ENCODE peak calls at places on chromosomes 13 and 19, in six cellular contexts. T, A, K, L, I and H are unnamed samples. For H3K9me3, the result is how much of the 10 kb centered on the place peaks cover.

GRCh38 chr13:100089633-100090032 is 740 bp downstream of the PCCA start:
- DNase-seq in T (peak), A (no peak), K (peak), L (no peak), I (no peak), H (no peak)

GRCh38 chr19:42423462-42424344 is 3.5 kb downstream of the LIPE start:
- DNase-seq in T (peak), A (peak), K (peak), L (peak), I (peak), H (peak)

GRCh38 chr13:79837741-79838450 is 356.9 kb downstream of the NDFIP2 start:
- DNase-seq in T (peak), A (no peak), K (no peak), L (no peak), I (no peak), H (no peak)

GRCh38 chr13:71524245-71525002 is 342.6 kb downstream of the DACH1 start:
- DNase-seq in T (no peak), A (no peak), K (no peak), L (no peak), I (no peak), H (no peak)

GRCh38 chr19:23410155-23410554 is 14.9 kb upstream of the ZNF91 start:
- DNase-seq in T (no peak), A (no peak), K (peak), L (no peak), I (no peak), H (no peak)

GRCh38 chr13:48551329-48551728 is 18.4 kb upstream of the RCBTB2 start:
- DNase-seq in T (no peak), A (no peak), K (no peak), L (no peak), I (no peak), H (no peak)

GRCh38 chr19:3094638-3095374 is 644 bp downstream of the GNA11 start:
- DNase-seq in T (no peak), A (peak), K (no peak), L (peak), I (no peak), H (peak)

GRCh38 chr19:49585023-49585422 is 3.9 kb downstream of the PRRG2 start:
- DNase-seq in T (no peak), A (no peak), K (no peak), L (peak), I (no peak), H (peak)

GRCh38 chr13:95002968-95003813 is 290.8 kb upstream of the SOX21 start:
- DNase-seq in T (no peak), A (no peak), K (no peak), L (peak), I (peak), H (peak)

GRCh38 chr13:114078501-114079451 is 53.6 kb downstream of the RASA3 start:
- DNase-seq in T (peak), A (peak), K (no peak), L (no peak), I (no peak), H (peak)

GRCh38 chr19:1465191-1466016 is 13.6 kb downstream of the C19orf25 start:
- DNase-seq in T (no peak), A (peak), K (peak), L (peak), I (no peak), H (peak)

GRCh38 chr19:55591555-55591954 is 7.8 kb downstream of the FIZ1 start:
- DNase-seq in T (no peak), A (no peak), K (no peak), L (no peak), I (no peak), H (peak)

GRCh38 chr19:21568816-21569496 is 63.6 kb downstream of the ZNF429 start:
- DNase-seq in T (no peak), A (peak), K (peak), L (no peak), I (no peak), H (no peak)

GRCh38 chr19:49570997-49571676 is 9.2 kb downstream of the NOSIP start:
- DNase-seq in T (peak), A (no peak), K (peak), L (peak), I (no peak), H (peak)

GRCh38 chr19:33401683-33402420 is 28.3 kb downstream of the CEBPG start:
- DNase-seq in T (no peak), A (peak), K (no peak), L (no peak), I (no peak), H (no peak)

GRCh38 chr19:3056454-3057016 is 5.8 kb downstream of the TLE5 start:
- DNase-seq in T (no peak), A (peak), K (no peak), L (peak), I (no peak), H (peak)

GRCh38 chr19:31707206-31707605 is 358.0 kb upstream of the TSHZ3 start:
- DNase-seq in T (no peak), A (no peak), K (no peak), L (no peak), I (no peak), H (no peak)

GRCh38 chr19:3153286-3154230 is 17.7 kb downstream of the GNA15 start:
- DNase-seq in T (no peak), A (no peak), K (no peak), L (no peak), I (no peak), H (no peak)

GRCh38 chr13:114077938-114078335 is 54.5 kb downstream of the RASA3 start:
- DNase-seq in T (no peak), A (peak), K (no peak), L (peak), I (no peak), H (peak)

GRCh38 chr19:46766569-46767317 is 20.5 kb upstream of the STRN4 start:
- DNase-seq in T (peak), A (no peak), K (peak), L (peak), I (no peak), H (peak)

GRCh38 chr13:70310720-70311119 is 202.5 kb upstream of the KLHL1 start:
- DNase-seq in T (peak), A (no peak), K (peak), L (peak), I (peak), H (peak)

GRCh38 chr19:3383121-3383722 is 16.8 kb downstream of the NFIC start:
- DNase-seq in T (no peak), A (no peak), K (peak), L (no peak), I (no peak), H (peak)

GRCh38 chr13:101915333-101915732 is 462.9 kb downstream of the ITGBL1 start:
- DNase-seq in T (no peak), A (no peak), K (no peak), L (peak), I (no peak), H (no peak)

GRCh38 chr13:41562083-41562482 is 104.7 kb downstream of the RGCC start:
- DNase-seq in T (no peak), A (no peak), K (peak), L (no peak), I (no peak), H (no peak)

GRCh38 chr13:21933001-21933400 is 262.1 kb downstream of the FGF9 start:
- DNase-seq in T (no peak), A (no peak), K (peak), L (no peak), I (no peak), H (no peak)

GRCh38 chr13:33616130-33616529 is 201.8 kb upstream of the RFC3 start:
- DNase-seq in T (no peak), A (no peak), K (no peak), L (no peak), I (no peak), H (no peak)

GRCh38 chr19:47100290-47100689 is 13.3 kb downstream of the ZC3H4 start:
- DNase-seq in T (no peak), A (no peak), K (no peak), L (no peak), I (no peak), H (no peak)

DNA sequence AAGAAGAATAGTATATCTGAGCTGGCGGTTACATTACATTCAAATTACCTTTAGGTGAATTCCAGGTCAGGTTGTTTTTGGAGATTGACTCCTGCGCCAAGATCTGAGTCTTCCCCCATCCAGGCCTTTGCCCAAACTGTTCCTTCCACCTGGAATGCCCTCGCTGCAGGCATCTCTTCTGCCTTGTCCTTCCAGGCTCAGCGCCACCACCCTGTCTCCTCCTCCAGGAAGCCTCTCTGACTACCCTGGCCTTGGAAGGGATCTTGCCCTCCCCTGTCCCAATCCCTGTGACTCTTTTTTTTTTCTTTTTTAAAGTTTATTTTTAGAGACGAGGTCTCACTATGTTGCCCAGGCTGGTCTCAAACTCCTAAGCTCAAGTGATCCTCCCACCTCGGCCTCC is 1.7 kb upstream of the HOMER3 start:
- DNase-seq in T (no peak), A (no peak), K (no peak), L (no peak), I (no peak), H (no peak)
- H3K4me3 ChIP-seq in T (no peak), A (no peak), K (no peak), L (no peak), I (no peak), H (no peak)

DNA sequence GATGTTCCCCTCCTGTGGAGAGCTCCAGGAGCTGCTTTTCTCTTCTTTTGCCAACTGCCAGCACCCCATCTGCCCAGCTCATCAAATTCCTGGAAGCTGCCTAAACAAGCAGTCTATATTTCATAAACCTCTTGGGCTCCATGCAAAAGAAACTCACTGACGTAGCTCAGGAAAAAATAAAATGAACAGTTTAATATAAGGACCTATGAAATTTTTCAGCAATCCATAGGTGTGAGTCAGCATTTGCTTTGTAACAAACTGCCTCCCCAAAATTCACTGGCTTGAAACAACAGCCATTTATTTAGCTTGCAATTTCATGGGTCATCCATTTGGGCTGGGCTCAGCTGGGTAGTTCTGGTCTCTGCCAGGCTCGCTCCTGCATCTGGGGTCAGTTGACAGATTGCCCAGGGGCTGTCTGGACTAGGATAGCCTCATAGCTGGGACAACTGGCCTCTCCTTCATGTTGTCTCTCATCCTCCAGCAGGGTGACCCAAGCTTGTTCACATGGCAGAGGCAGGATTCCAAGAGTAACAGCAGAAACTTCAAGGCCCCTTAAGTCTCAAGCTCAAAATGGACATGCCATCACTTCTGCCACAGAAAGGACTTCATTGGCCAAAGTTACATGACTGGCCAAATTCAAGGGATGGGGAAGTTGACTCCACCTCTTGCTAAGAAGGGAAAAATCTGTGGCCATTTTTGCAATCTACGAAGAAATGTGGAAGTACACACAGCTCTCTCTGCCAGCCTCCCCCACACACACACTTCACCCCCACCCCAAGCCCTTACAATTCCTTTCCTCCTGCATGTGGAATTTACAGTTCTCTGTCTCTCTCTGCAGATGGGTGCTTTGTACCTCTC is 7.9 kb upstream of the PVR start:
- DNase-seq in T (peak), A (no peak), K (no peak), L (no peak), I (no peak), H (no peak)
- H3K9ac ChIP-seq in T (no peak), A (no peak), K (no peak), L (no peak), I (no peak), H (no peak)

GRCh38 chr19:36748431-36749275 is 24.0 kb downstream of the ZNF850 start:
- DNase-seq in T (no peak), A (no peak), K (no peak), L (no peak), I (no peak), H (no peak)
- H3K9me3 ChIP-seq in T (under half), A (half or more), K (under half), L (half or more), I (half or more), H (half or more)

GRCh38 chr19:29529646-29530548 is 4.1 kb downstream of the VSTM2B start:
- DNase-seq in T (no peak), A (no peak), K (no peak), L (peak), I (peak), H (peak)
- H3K4me3 ChIP-seq in T (no peak), A (no peak), K (no peak), L (peak), I (no peak), H (peak)

DNA sequence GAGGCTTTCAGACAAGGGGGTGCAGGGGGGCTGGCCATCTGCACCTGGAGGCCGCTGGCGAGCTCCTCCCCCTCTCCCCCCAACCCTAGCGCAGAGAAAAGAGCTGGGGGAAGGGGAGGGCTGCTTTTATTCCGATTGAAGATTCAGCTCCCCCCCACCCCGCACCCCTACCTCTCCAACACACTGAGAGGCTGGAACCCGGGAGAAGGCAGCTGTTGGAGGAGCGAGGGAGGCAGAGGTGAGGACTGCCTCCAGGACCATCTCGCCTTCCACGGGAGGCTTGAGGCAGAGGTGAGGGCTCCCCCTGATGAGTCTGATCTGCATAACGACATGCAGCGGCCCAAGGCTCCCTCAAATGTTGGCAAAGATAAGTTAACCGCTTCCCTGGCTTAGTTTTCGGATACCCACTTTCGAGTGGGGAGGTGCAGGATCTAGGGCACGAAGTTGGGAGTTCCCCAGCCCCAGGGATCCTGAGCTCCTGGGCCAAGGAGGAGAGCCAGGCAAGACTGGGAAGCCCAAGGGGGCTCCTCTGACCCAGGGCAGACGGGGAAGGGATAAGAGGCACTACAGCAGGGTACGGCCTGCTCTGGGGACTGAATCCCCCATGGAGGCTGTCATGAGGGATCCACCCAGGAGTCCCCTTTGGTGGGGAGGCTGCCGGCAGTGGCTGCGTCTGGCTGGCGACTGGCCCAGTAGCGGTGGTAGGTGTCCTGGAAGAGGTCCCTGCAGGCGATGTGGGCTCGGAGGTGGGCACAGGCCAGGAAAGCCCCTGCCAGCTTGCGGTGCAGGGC is 1.2 kb upstream of the NUMBL start:
- DNase-seq in T (no peak), A (peak), K (no peak), L (peak), I (no peak), H (peak)
- H3K9ac ChIP-seq in T (peak), A (no peak), K (peak), L (no peak), I (peak), H (peak)

GRCh38 chr13:98254541-98254940 is 77.5 kb upstream of the RNF113B start:
- DNase-seq in T (no peak), A (no peak), K (no peak), L (no peak), I (no peak), H (peak)
- H3K9me3 ChIP-seq in T (under half), A (under half), K (under half), L (under half), I (under half), H (under half)

DNA sequence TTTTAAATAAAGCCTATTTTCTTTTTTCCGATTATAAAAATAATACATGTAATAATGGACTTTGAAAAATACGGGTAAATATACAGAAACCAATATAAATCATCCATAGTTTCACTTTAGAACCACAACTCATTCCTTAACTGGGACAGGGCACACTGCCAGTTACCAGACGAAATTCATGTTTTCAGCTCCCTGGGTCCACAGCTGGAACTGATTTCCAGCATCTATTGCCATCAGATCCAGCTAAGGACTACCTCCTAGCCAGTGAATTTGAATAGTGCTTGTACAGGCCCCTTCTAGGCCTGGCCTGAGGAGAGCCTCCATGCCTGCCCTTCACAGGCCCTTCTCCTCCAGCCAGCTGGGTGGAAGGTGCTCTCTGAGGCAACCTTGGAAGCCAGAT is 30.1 kb upstream of the ATP12A start:
- DNase-seq in T (no peak), A (no peak), K (no peak), L (no peak), I (no peak), H (no peak)
- H3K4me3 ChIP-seq in T (no peak), A (no peak), K (no peak), L (no peak), I (no peak), H (no peak)

GRCh38 chr13:50914848-50915247 is 5.3 kb downstream of the RNASEH2B start:
- DNase-seq in T (peak), A (no peak), K (no peak), L (no peak), I (no peak), H (no peak)

GRCh38 chr13:50912851-50913250 is 3.3 kb downstream of the RNASEH2B start:
- DNase-seq in T (no peak), A (no peak), K (no peak), L (no peak), I (no peak), H (no peak)

GRCh38 chr13:50915562-50915961 is 6.0 kb downstream of the RNASEH2B start:
- DNase-seq in T (no peak), A (no peak), K (no peak), L (peak), I (no peak), H (no peak)

GRCh38 chr13:50911937-50912624 is 2.5 kb downstream of the RNASEH2B start:
- DNase-seq in T (peak), A (peak), K (peak), L (peak), I (peak), H (peak)

GRCh38 chr13:50914301-50914700 is 4.7 kb downstream of the RNASEH2B start:
- DNase-seq in T (no peak), A (no peak), K (no peak), L (no peak), I (no peak), H (no peak)
- H3K9ac ChIP-seq in T (no peak), A (no peak), K (no peak), L (no peak), I (no peak), H (no peak)